ENCODE peak calls at places on chromosomes 3 and 15, in ten cellular contexts. Z, H, E, M, S, X, V, T, W and F are unnamed samples.

GRCh38 chr3:90011596-90011995 is 904.2 kb downstream of the EPHA3 start:
- ATAC-seq in H (no peak), W (no peak), M (no peak), T (no peak), X (no peak), S (no peak), Z (no peak), E (no peak), V (no peak), F (no peak)

GRCh38 chr3:45599424-45599886 is 4.9 kb downstream of the LIMD1 start:
- ATAC-seq in Z (no peak), E (peak), S (no peak), W (no peak), V (peak), T (peak), X (no peak), M (no peak), H (peak), F (no peak)

GRCh38 chr3:188700918-188701317 is 470.9 kb upstream of the TPRG1 start:
- ATAC-seq in T (no peak), M (no peak), Z (no peak), W (no peak), S (no peak), E (no peak), V (no peak), H (no peak), X (no peak), F (peak)

GRCh38 chr3:157116017-157116416 is 43.9 kb downstream of the CCNL1 start:
- ATAC-seq in H (no peak), V (no peak), S (no peak), E (no peak), W (no peak), X (no peak), T (no peak), Z (no peak), M (no peak), F (no peak)

GRCh38 chr3:50275996-50276761 is 2.7 kb upstream of the LSMEM2 start:
- ATAC-seq in S (no peak), H (no peak), M (no peak), T (no peak), E (no peak), V (no peak), X (no peak), Z (no peak), W (no peak), F (no peak)

GRCh38 chr3:29805757-29806156 is 524.9 kb downstream of the RBMS3 start:
- ATAC-seq in E (no peak), W (no peak), T (no peak), X (no peak), Z (no peak), H (no peak), V (no peak), S (no peak), M (no peak), F (no peak)

GRCh38 chr3:52043750-52044149 is 12.6 kb downstream of the DUSP7 start:
- ATAC-seq in E (no peak), X (no peak), S (no peak), V (no peak), M (no peak), T (no peak), W (no peak), H (no peak), Z (no peak), F (no peak)

GRCh38 chr3:146469206-146470017 is at the start of gene PLSCR2:
- ATAC-seq in X (peak), M (peak), T (peak), W (peak), H (peak), S (no peak), E (peak), V (peak), Z (peak), F (peak)

GRCh38 chr3:120853416-120853815 is 54.6 kb upstream of the STXBP5L start:
- ATAC-seq in M (no peak), S (no peak), T (no peak), Z (no peak), X (no peak), E (no peak), W (no peak), H (no peak), V (no peak), F (no peak)

GRCh38 chr3:30353711-30354467 is 252.5 kb upstream of the TGFBR2 start:
- ATAC-seq in T (peak), H (peak), M (peak), W (peak), V (no peak), E (peak), Z (no peak), X (peak), S (no peak), F (peak)

GRCh38 chr15:88912500-88912921 is 668 bp downstream of the MFGE8 start:
- ATAC-seq in W (no peak), V (no peak), Z (peak), X (no peak), H (peak), E (no peak), S (peak), T (no peak), M (no peak), F (no peak)

GRCh38 chr3:151871639-151872468 is 1.6 kb upstream of the SUCNR1 start:
- ATAC-seq in V (no peak), T (peak), M (peak), W (peak), E (no peak), H (peak), S (no peak), X (peak), Z (no peak), F (no peak)